ENCODE peak calls at places on chromosomes 5 and 9, in six cellular contexts. One of them, this sample, is unnamed.

GRCh38 chr9:23858234-23858633 is 32.2 kb upstream of the ELAVL2 start:
- ATAC-seq in right lobe of liver: no peak
- ATAC-seq in pancreas: no peak
- ATAC-seq in K562: no peak
- ATAC-seq in activated naive CD8-positive, alpha-beta T cell treated with anti-CD3 and anti-CD28 coated beads, Interleukin-2, amount 50 U/mL, for 24 hours: no peak
- ATAC-seq in esophagus mucosa: no peak
- ATAC-seq in this sample: no peak

GRCh38 chr5:161966544-161966943 is 101.0 kb upstream of the GABRG2 start:
- ATAC-seq in right lobe of liver: peak
- ATAC-seq in pancreas: peak
- ATAC-seq in K562: no peak
- ATAC-seq in activated naive CD8-positive, alpha-beta T cell treated with anti-CD3 and anti-CD28 coated beads, Interleukin-2, amount 50 U/mL, for 24 hours: no peak
- ATAC-seq in esophagus mucosa: no peak
- ATAC-seq in this sample: no peak

GRCh38 chr9:75142208-75142607 is 53.9 kb downstream of the OSTF1 start:
- ATAC-seq in right lobe of liver: peak
- ATAC-seq in pancreas: no peak
- ATAC-seq in K562: no peak
- ATAC-seq in activated naive CD8-positive, alpha-beta T cell treated with anti-CD3 and anti-CD28 coated beads, Interleukin-2, amount 50 U/mL, for 24 hours: peak
- ATAC-seq in esophagus mucosa: no peak
- ATAC-seq in this sample: no peak

GRCh38 chr9:132531187-132531586 is 51.2 kb upstream of the BARHL1 start:
- ATAC-seq in right lobe of liver: no peak
- ATAC-seq in pancreas: no peak
- ATAC-seq in K562: peak
- ATAC-seq in activated naive CD8-positive, alpha-beta T cell treated with anti-CD3 and anti-CD28 coated beads, Interleukin-2, amount 50 U/mL, for 24 hours: no peak
- ATAC-seq in esophagus mucosa: no peak
- ATAC-seq in this sample: no peak

GRCh38 chr9:123453058-123453667 is 97.2 kb downstream of the CRB2 start:
- ATAC-seq in right lobe of liver: no peak
- ATAC-seq in pancreas: no peak
- ATAC-seq in K562: no peak
- ATAC-seq in activated naive CD8-positive, alpha-beta T cell treated with anti-CD3 and anti-CD28 coated beads, Interleukin-2, amount 50 U/mL, for 24 hours: no peak
- ATAC-seq in esophagus mucosa: no peak
- ATAC-seq in this sample: no peak

GRCh38 chr9:14908221-14909206 is 1.7 kb downstream of the FREM1 start:
- ATAC-seq in right lobe of liver: no peak
- ATAC-seq in pancreas: peak
- ATAC-seq in K562: no peak
- ATAC-seq in activated naive CD8-positive, alpha-beta T cell treated with anti-CD3 and anti-CD28 coated beads, Interleukin-2, amount 50 U/mL, for 24 hours: no peak
- ATAC-seq in esophagus mucosa: no peak
- ATAC-seq in this sample: no peak

GRCh38 chr5:72138943-72139467 is 31.7 kb downstream of the MAP1B start:
- ATAC-seq in right lobe of liver: no peak
- ATAC-seq in pancreas: peak
- ATAC-seq in K562: peak
- ATAC-seq in activated naive CD8-positive, alpha-beta T cell treated with anti-CD3 and anti-CD28 coated beads, Interleukin-2, amount 50 U/mL, for 24 hours: peak
- ATAC-seq in esophagus mucosa: no peak
- ATAC-seq in this sample: peak

GRCh38 chr5:151905639-151906038 is 19.0 kb downstream of the GLRA1 start:
- ATAC-seq in right lobe of liver: no peak
- ATAC-seq in pancreas: no peak
- ATAC-seq in K562: no peak
- ATAC-seq in activated naive CD8-positive, alpha-beta T cell treated with anti-CD3 and anti-CD28 coated beads, Interleukin-2, amount 50 U/mL, for 24 hours: no peak
- ATAC-seq in esophagus mucosa: no peak
- ATAC-seq in this sample: no peak